ENCODE peak calls at places on chromosomes 16 and 17, in four cellular contexts. One of them, this sample, is unnamed.

GRCh38 chr17:80182845-80183223 is 13.0 kb downstream of the CARD14 start:
- DNase-seq in H1: no peak
- DNase-seq in HepG2: no peak
- DNase-seq in GM12878: no peak
- DNase-seq in this sample: no peak

GRCh38 chr17:2215616-2216364 is 87.8 kb downstream of the SMG6 start:
- DNase-seq in H1: peak
- DNase-seq in HepG2: no peak
- DNase-seq in GM12878: no peak
- DNase-seq in this sample: no peak

GRCh38 chr16:84897911-84898377 is 78.2 kb downstream of the CRISPLD2 start:
- DNase-seq in H1: no peak
- DNase-seq in HepG2: no peak
- DNase-seq in GM12878: no peak
- DNase-seq in this sample: no peak

GRCh38 chr17:48445248-48445620 is 15.2 kb upstream of the SKAP1 start:
- DNase-seq in H1: no peak
- DNase-seq in HepG2: no peak
- DNase-seq in GM12878: no peak
- DNase-seq in this sample: no peak

GRCh38 chr17:81386646-81387234 is 8.5 kb upstream of the BAHCC1 start:
- DNase-seq in H1: no peak
- DNase-seq in HepG2: peak
- DNase-seq in GM12878: no peak
- DNase-seq in this sample: no peak

GRCh38 chr17:33288954-33289353 is 4.1 kb downstream of the ASIC2 start:
- DNase-seq in H1: no peak
- DNase-seq in HepG2: no peak
- DNase-seq in GM12878: no peak
- DNase-seq in this sample: no peak

GRCh38 chr17:73030501-73030911 is 62.0 kb downstream of the SLC39A11 start:
- DNase-seq in H1: no peak
- DNase-seq in HepG2: peak
- DNase-seq in GM12878: no peak
- DNase-seq in this sample: no peak

GRCh38 chr16:57901480-57902069 is 69.4 kb downstream of the CNGB1 start:
- DNase-seq in H1: no peak
- DNase-seq in HepG2: no peak
- DNase-seq in GM12878: no peak
- DNase-seq in this sample: no peak

GRCh38 chr17:17387461-17388362 is 84.5 kb downstream of the NT5M start:
- DNase-seq in H1: peak
- DNase-seq in HepG2: peak
- DNase-seq in GM12878: no peak
- DNase-seq in this sample: no peak

GRCh38 chr16:50254072-50254471 is 12.3 kb upstream of the ADCY7 start:
- DNase-seq in H1: no peak
- DNase-seq in HepG2: no peak
- DNase-seq in GM12878: no peak
- DNase-seq in this sample: no peak

GRCh38 chr17:72122002-72122310 is 1.1 kb downstream of the SOX9 start:
- DNase-seq in H1: no peak
- DNase-seq in HepG2: no peak
- DNase-seq in GM12878: no peak
- DNase-seq in this sample: no peak

GRCh38 chr17:10798332-10798749 is 5.6 kb downstream of the TMEM238L start:
- DNase-seq in H1: no peak
- DNase-seq in HepG2: no peak
- DNase-seq in GM12878: no peak
- DNase-seq in this sample: no peak

GRCh38 chr17:41052594-41052993 is 2.4 kb downstream of the KRTAP2-2 start:
- DNase-seq in H1: no peak
- DNase-seq in HepG2: no peak
- DNase-seq in GM12878: no peak
- DNase-seq in this sample: no peak

GRCh38 chr17:82338858-82339633 is 5.5 kb upstream of the SECTM1 start:
- DNase-seq in H1: no peak
- DNase-seq in HepG2: no peak
- DNase-seq in GM12878: no peak
- DNase-seq in this sample: no peak

GRCh38 chr17:38572665-38573365 is 32.9 kb downstream of the SRCIN1 start:
- DNase-seq in H1: no peak
- DNase-seq in HepG2: no peak
- DNase-seq in GM12878: no peak
- DNase-seq in this sample: no peak

GRCh38 chr17:82399601-82400101 is 18.5 kb upstream of the HEXD start:
- DNase-seq in H1: no peak
- DNase-seq in HepG2: no peak
- DNase-seq in GM12878: no peak
- DNase-seq in this sample: no peak

GRCh38 chr16:57620316-57621231 is 7.9 kb upstream of the ADGRG1 start:
- DNase-seq in H1: no peak
- DNase-seq in HepG2: no peak
- DNase-seq in GM12878: no peak
- DNase-seq in this sample: no peak

DNA sequence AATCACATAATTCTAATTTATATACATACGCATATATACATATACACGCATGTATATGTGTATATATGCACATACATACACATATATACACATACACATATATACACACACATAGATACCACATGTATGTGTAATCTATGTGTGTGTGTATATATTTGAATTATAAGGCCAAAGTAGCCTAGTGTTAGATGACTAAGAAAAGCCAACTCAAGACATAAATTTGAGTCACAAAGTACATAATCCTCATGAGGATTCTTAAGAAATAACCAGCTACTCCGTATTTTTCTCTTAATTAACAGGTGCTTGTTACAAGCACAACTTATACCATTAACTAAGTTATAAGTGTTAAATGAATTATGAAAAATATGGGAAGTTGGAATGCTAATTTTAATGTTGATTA is 84.9 kb downstream of the CACNG1 start:
- DNase-seq in H1: no peak
- DNase-seq in HepG2: no peak
- DNase-seq in GM12878: no peak
- DNase-seq in this sample: no peak
- TF ChIP-seq ZNF274 in H1: no peak
- TF ChIP-seq ZNF274 in HepG2: no peak
- TF ChIP-seq ZNF274 in GM12878: no peak
- TF ChIP-seq ZNF274 in this sample: no peak

GRCh38 chr17:63942309-63942985 is 10.3 kb upstream of the CD79B start:
- DNase-seq in H1: no peak
- DNase-seq in HepG2: no peak
- DNase-seq in GM12878: no peak
- DNase-seq in this sample: no peak
- TF ChIP-seq SUZ12 in H1: no peak
- TF ChIP-seq SUZ12 in HepG2: no peak
- TF ChIP-seq SUZ12 in GM12878: no peak
- TF ChIP-seq SUZ12 in this sample: no peak

GRCh38 chr17:49989518-49989880 is 5.5 kb downstream of the DLX3 start:
- DNase-seq in H1: peak
- DNase-seq in HepG2: no peak
- DNase-seq in GM12878: no peak
- DNase-seq in this sample: no peak

GRCh38 chr17:49987290-49987585 is 7.8 kb downstream of the DLX3 start:
- DNase-seq in H1: peak
- DNase-seq in HepG2: no peak
- DNase-seq in GM12878: no peak
- DNase-seq in this sample: no peak

GRCh38 chr17:49985310-49985990 is 9.6 kb downstream of the DLX3 start:
- DNase-seq in H1: no peak
- DNase-seq in HepG2: no peak
- DNase-seq in GM12878: no peak
- DNase-seq in this sample: no peak

GRCh38 chr17:49986396-49987289 is 8.4 kb downstream of the DLX3 start:
- DNase-seq in H1: no peak
- DNase-seq in HepG2: no peak
- DNase-seq in GM12878: no peak
- DNase-seq in this sample: no peak

GRCh38 chr17:49987681-49988441 is 7.2 kb downstream of the DLX3 start:
- DNase-seq in H1: peak
- DNase-seq in HepG2: no peak
- DNase-seq in GM12878: no peak
- DNase-seq in this sample: no peak
- TF ChIP-seq ZNF274 in H1: no peak
- TF ChIP-seq ZNF274 in HepG2: no peak
- TF ChIP-seq ZNF274 in GM12878: no peak
- TF ChIP-seq ZNF274 in this sample: no peak

GRCh38 chr16:1713933-1714332 is 7.9 kb downstream of the MAPK8IP3 start:
- DNase-seq in H1: no peak
- DNase-seq in HepG2: no peak
- DNase-seq in GM12878: peak
- DNase-seq in this sample: no peak
- TF ChIP-seq SUZ12 in H1: no peak
- TF ChIP-seq SUZ12 in HepG2: no peak
- TF ChIP-seq SUZ12 in GM12878: no peak
- TF ChIP-seq SUZ12 in this sample: no peak

GRCh38 chr16:90048347-90048722 is 28.8 kb downstream of the PRDM7 start:
- DNase-seq in H1: no peak
- DNase-seq in HepG2: no peak
- DNase-seq in GM12878: no peak
- DNase-seq in this sample: no peak

GRCh38 chr16:90048737-90049330 is 28.3 kb downstream of the PRDM7 start:
- DNase-seq in H1: no peak
- DNase-seq in HepG2: no peak
- DNase-seq in GM12878: no peak
- DNase-seq in this sample: no peak

GRCh38 chr16:90046122-90046970 is 27.1 kb upstream of the DBNDD1 start:
- DNase-seq in H1: no peak
- DNase-seq in HepG2: no peak
- DNase-seq in GM12878: no peak
- DNase-seq in this sample: peak

GRCh38 chr16:90047714-90048346 is 28.6 kb upstream of the DBNDD1 start:
- DNase-seq in H1: peak
- DNase-seq in HepG2: no peak
- DNase-seq in GM12878: no peak
- DNase-seq in this sample: no peak

GRCh38 chr16:90046971-90047713 is 27.9 kb upstream of the DBNDD1 start:
- DNase-seq in H1: peak
- DNase-seq in HepG2: peak
- DNase-seq in GM12878: no peak
- DNase-seq in this sample: no peak
- TF ChIP-seq ZNF274 in H1: no peak
- TF ChIP-seq ZNF274 in HepG2: no peak
- TF ChIP-seq ZNF274 in GM12878: no peak
- TF ChIP-seq ZNF274 in this sample: no peak

GRCh38 chr17:35289222-35289621 is 46.4 kb downstream of the SLFN5 start:
- DNase-seq in H1: no peak
- DNase-seq in HepG2: no peak
- DNase-seq in GM12878: no peak
- DNase-seq in this sample: no peak

GRCh38 chr17:35294756-35295155 is 51.9 kb downstream of the SLFN5 start:
- DNase-seq in H1: no peak
- DNase-seq in HepG2: no peak
- DNase-seq in GM12878: no peak
- DNase-seq in this sample: no peak

GRCh38 chr17:35295686-35296085 is 52.8 kb downstream of the SLFN5 start:
- DNase-seq in H1: no peak
- DNase-seq in HepG2: no peak
- DNase-seq in GM12878: no peak
- DNase-seq in this sample: no peak

GRCh38 chr17:35293151-35293837 is 50.4 kb downstream of the SLFN5 start:
- DNase-seq in H1: no peak
- DNase-seq in HepG2: no peak
- DNase-seq in GM12878: no peak
- DNase-seq in this sample: no peak

DNA sequence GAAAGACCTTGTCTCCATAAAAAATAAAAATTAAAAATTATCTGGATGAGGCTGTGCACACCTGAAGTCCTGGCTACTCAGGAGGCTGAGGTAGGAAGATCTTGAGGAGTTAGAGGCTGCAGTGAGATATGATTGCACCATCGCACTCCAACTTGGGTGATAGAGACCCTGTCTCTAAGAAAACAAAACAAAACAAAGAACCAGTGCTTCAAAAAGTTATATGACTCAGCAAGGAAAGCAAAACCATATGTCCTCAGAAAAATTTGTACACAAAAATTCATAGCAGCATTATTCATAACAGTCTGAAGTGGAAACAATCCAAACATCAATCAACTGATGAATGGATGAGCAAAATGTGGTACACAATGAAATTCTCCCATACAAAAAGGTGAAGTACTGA is 48.9 kb downstream of the SLFN5 start:
- DNase-seq in H1: no peak
- DNase-seq in HepG2: no peak
- DNase-seq in GM12878: no peak
- DNase-seq in this sample: no peak
- TF ChIP-seq SUZ12 in H1: no peak
- TF ChIP-seq SUZ12 in HepG2: no peak
- TF ChIP-seq SUZ12 in GM12878: no peak
- TF ChIP-seq SUZ12 in this sample: no peak

DNA sequence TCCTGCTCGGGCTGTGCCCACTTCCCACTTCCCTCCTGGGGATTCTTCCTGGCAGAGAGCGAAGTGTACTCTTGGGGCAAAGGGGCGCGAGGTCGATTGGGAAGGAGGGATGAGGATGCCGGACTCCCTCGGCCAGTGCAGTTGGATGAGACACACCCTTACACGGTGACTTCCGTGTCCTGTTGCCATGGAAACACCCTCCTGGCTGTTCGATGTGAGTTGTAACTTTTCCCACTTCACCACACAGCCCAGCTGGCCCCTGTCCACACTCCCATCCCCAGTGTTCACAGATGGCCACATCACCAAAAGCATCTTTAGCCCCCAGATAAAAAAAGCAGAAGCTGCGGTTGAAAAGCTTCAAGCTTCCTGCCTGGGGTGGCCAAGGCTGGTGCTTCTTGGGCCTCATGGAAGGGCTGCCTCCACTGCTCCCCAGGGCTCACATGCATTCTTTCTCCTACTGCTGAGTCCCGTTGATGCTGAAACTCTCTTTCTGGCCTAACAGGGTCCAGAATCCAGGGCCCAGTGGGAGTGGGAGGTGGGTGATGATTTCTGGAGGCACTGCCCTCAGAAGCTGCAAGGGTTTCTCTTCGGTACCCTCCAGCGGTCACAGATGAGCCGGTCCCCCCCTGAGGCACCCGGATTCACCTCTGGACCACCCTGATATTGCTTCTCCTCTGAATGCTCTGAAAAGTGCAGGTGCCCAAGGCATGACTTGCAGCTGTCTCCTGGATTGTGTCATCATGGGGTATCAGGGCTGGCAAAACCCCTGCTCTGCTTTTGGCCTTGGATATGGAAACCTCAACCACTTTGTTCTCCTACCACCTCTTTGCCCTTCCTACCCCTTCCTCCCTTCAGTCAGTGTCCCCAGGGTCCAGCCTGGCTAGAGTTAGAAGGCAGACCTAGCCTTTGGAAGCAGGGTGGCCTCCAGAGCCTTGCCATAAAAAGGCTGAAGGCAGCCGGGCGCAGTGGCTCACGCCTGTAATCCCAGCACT is 2.2 kb upstream of the TRAF4 start:
- DNase-seq in H1: no peak
- DNase-seq in HepG2: no peak
- DNase-seq in GM12878: no peak
- DNase-seq in this sample: no peak
- TF ChIP-seq ZNF274 in H1: no peak
- TF ChIP-seq ZNF274 in HepG2: no peak
- TF ChIP-seq ZNF274 in GM12878: no peak
- TF ChIP-seq ZNF274 in this sample: no peak

GRCh38 chr17:55264273-55264639 is 504 bp upstream of the HLF start:
- DNase-seq in H1: no peak
- DNase-seq in HepG2: no peak
- DNase-seq in GM12878: no peak
- DNase-seq in this sample: no peak
- TF ChIP-seq SUZ12 in H1: no peak
- TF ChIP-seq SUZ12 in HepG2: no peak
- TF ChIP-seq SUZ12 in GM12878: peak
- TF ChIP-seq SUZ12 in this sample: no peak